ENCODE peak calls at places on chromosomes 7 and 10, in ten cellular contexts. E is osteoblast, J is fibroblast of villous mesenchyme, P is HFF-Myc, H is HFFc6, L is cardiac muscle cell, W is GM13977, U is mammary epithelial cell, C is cardiac fibroblast, F is A549. D is an unnamed sample.

GRCh38 chr7:113085781-113086390 is 741 bp downstream of the GPR85 start:
- DNase-seq in H (peak), L (no peak), E (peak), J (peak), W (no peak), P (no peak), C (peak), U (no peak), F (no peak), D (peak)

GRCh38 chr7:30093351-30094019 is 41.3 kb upstream of the MTURN start:
- DNase-seq in P (no peak), U (no peak), J (peak), L (no peak), H (no peak), W (no peak), E (peak), F (no peak), C (peak), D (no peak)

GRCh38 chr10:60944159-60944909 is at the start of gene RHOBTB1:
- DNase-seq in L (peak), W (peak), H (peak), E (peak), U (peak), C (peak), F (peak), P (no peak), J (peak), D (peak)

GRCh38 chr10:49271346-49271745 is 27.6 kb upstream of the C10orf71 start:
- DNase-seq in E (no peak), H (no peak), J (no peak), L (no peak), U (no peak), P (no peak), F (no peak), W (no peak), C (no peak), D (no peak)

GRCh38 chr7:151849879-151850260 is 27.0 kb downstream of the PRKAG2 start:
- DNase-seq in F (no peak), E (no peak), C (no peak), J (no peak), U (no peak), H (no peak), W (no peak), P (no peak), L (no peak), D (no peak)

GRCh38 chr7:66152538-66153191 is 38.0 kb downstream of the CRCP start:
- DNase-seq in E (peak), C (peak), W (no peak), F (no peak), H (no peak), L (peak), J (no peak), U (no peak), P (no peak), D (no peak)

GRCh38 chr10:46306550-46307184 is 19.9 kb downstream of the ANTXRL start:
- DNase-seq in F (no peak), W (no peak), H (no peak), J (no peak), E (peak), L (no peak), P (no peak), C (no peak), U (no peak), D (no peak)

GRCh38 chr10:56537984-56538383 is 176.9 kb upstream of the ZWINT start:
- DNase-seq in P (peak), E (no peak), U (peak), F (no peak), H (peak), C (peak), J (peak), W (no peak), L (no peak), D (no peak)

GRCh38 chr10:71774916-71775702 is 1.8 kb upstream of the VSIR start:
- DNase-seq in J (no peak), L (no peak), C (no peak), W (no peak), P (no peak), U (no peak), F (no peak), E (peak), H (no peak), D (no peak)

GRCh38 chr10:86918022-86918471 is 39.4 kb downstream of the MMRN2 start:
- DNase-seq in F (no peak), H (peak), P (no peak), L (no peak), E (no peak), W (no peak), C (peak), J (peak), U (peak), D (no peak)

GRCh38 chr10:11824825-11825224 is 1.7 kb downstream of the PROSER2 start:
- DNase-seq in U (no peak), W (no peak), F (no peak), E (no peak), H (no peak), P (no peak), L (no peak), C (peak), J (peak), D (no peak)

GRCh38 chr7:92159-92767 is 100.1 kb upstream of the FAM20C start:
- DNase-seq in J (no peak), H (no peak), F (no peak), E (no peak), W (no peak), C (no peak), P (no peak), L (no peak), U (no peak), D (no peak)

GRCh38 chr10:79406683-79407396 is 38.6 kb downstream of the ZCCHC24 start:
- DNase-seq in J (no peak), W (no peak), H (no peak), U (no peak), L (no peak), P (no peak), C (no peak), E (peak), F (no peak), D (no peak)

GRCh38 chr7:80749270-80749669 is 110.8 kb downstream of the CD36 start:
- DNase-seq in E (no peak), U (no peak), H (no peak), J (no peak), L (no peak), P (no peak), C (no peak), F (no peak), W (no peak), D (no peak)

DNA sequence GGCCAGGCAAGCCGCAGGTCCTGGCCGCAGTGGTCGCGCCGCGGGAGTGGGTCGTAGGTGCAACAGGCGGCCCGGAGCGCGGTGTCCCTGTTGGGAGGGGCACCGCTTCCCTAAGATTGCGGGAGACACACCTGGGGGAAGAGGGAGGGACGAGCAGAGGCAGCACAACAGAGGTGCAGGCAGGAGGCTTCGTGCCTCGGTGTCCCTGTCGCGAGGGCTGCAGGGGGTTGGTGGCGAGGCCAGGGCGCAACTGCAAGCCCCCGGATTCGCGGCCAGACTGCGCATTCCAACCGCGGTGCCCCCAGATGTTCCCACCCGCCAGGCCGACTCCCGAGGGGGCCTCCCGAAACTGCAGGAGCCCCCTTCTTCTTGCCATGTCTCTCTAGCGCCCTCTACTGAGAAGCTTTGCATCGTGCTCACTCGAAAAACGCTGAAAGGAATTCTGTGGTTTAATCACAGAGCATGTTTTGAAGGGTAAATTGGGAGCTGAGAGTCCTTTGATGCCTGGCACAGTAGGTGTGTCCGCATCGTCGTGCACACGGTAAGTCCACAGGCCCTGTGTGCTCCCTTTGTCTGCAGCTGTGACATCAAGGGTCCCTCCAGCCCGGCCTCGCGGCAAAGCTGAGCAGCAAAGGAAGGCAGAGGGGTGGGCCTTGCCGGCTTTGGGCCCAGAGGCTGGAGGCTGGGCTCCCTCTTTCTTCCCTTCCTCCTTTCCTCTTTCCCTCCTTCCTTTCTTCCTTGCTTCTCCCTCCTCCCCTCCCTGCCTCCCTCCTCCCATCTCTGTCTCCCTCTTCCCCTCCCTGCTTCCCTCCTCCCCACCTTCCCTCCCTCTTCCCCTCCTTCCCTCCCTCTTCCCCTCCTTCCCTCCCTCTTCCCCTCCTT is 6.2 kb upstream of the MBL2 start:
- DNase-seq in C (peak), J (peak), H (peak), F (no peak), L (peak), P (peak), W (no peak), U (no peak), E (peak), D (no peak)
- TF ChIP-seq CTCF in C (peak), J (peak), H (peak), F (peak), L (peak), P (peak), W (peak), U (peak), E (peak), D (no peak)

GRCh38 chr10:127150136-127150535 is 46.3 kb downstream of the INSYN2A start:
- DNase-seq in H (peak), J (peak), L (no peak), C (peak), P (no peak), F (peak), E (peak), W (no peak), U (peak), D (no peak)
- TF ChIP-seq CTCF in H (peak), J (no peak), L (no peak), C (no peak), P (no peak), F (no peak), E (peak), W (no peak), U (no peak), D (no peak)

DNA sequence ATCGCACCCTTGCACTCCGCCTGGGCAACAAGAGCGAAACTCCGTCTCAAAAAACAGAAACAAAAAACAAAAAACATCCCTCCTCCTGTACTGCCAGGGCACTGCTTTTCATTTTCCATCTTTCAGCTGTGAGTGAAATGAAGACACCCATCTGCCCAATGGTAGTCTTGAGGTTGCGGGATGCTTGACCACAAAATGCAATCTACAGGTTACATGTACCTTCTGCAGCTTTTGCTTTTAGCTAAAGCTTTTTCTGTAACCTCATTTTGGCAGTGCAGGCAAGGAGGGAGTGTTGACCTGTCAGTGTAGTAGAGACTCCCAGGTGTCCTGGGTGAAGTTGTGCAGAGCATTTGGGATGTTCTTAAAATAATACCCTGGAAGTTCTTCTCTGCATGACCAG is 476.5 kb downstream of the CALN1 start:
- DNase-seq in H (no peak), U (no peak), W (no peak), P (no peak), C (no peak), J (no peak), L (no peak), E (no peak), F (no peak), D (no peak)
- TF ChIP-seq CTCF in H (no peak), U (no peak), W (no peak), P (no peak), C (no peak), J (no peak), L (no peak), E (no peak), F (no peak), D (no peak)

GRCh38 chr7:4641091-4641666 is 40.9 kb upstream of the FOXK1 start:
- DNase-seq in W (no peak), F (no peak), C (no peak), E (no peak), J (no peak), L (no peak), H (no peak), U (no peak), P (no peak), D (no peak)
- TF ChIP-seq CTCF in W (no peak), F (no peak), C (peak), E (no peak), J (peak), L (peak), H (no peak), U (no peak), P (no peak), D (no peak)

GRCh38 chr7:118755067-118755625 is 530.6 kb downstream of the ANKRD7 start:
- DNase-seq in W (no peak), F (no peak), L (no peak), H (no peak), P (no peak), J (peak), E (no peak), C (no peak), U (peak), D (no peak)
- TF ChIP-seq CTCF in W (no peak), F (no peak), L (no peak), H (no peak), P (no peak), J (no peak), E (no peak), C (no peak), U (no peak), D (no peak)